ENCODE peak calls at places on chromosome 9, in five cellular contexts. E is stimulated activated CD4-positive, alpha-beta T cell treated with anti-CD3 and anti-CD28 coated beads, Interleukin-1b, Interleukin-23, amount 100 ng/mL, for 24 hours; L is fibroblast of lung; J is stomach; A is sciatic nerve. I is an unnamed sample.

GRCh38 chr9:89448381-89448780 is 49.5 kb downstream of the SEMA4D start:
- DNase-seq in A (no peak), J (no peak), L (no peak), E (no peak), I (no peak)

GRCh38 chr9:91122755-91123154 is 239.0 kb downstream of the AUH start:
- DNase-seq in E (no peak), A (no peak), L (no peak), J (no peak), I (no peak)

GRCh38 chr9:87793292-87793691 is 67.4 kb downstream of the CTSL start:
- DNase-seq in L (peak; percentile 83), J (no peak), E (no peak), A (no peak), I (no peak)

GRCh38 chr9:22103650-22104575 is 94.8 kb upstream of the CDKN2B start:
- DNase-seq in E (no peak), L (peak; percentile 95), A (no peak), J (no peak), I (no peak)

GRCh38 chr9:131810351-131811170 is 70.7 kb upstream of the RAPGEF1 start:
- DNase-seq in J (no peak), E (no peak), L (no peak), A (no peak), I (no peak)

GRCh38 chr9:69411246-69411645 is 86.2 kb downstream of the ENTREP1 start:
- DNase-seq in A (no peak), L (no peak), J (no peak), E (no peak), I (no peak)

GRCh38 chr9:20512636-20513035 is 109.7 kb downstream of the MLLT3 start:
- DNase-seq in E (no peak), A (no peak), L (peak; percentile 36), J (no peak), I (no peak)

GRCh38 chr9:122261469-122261881 is 3.2 kb downstream of the RBM18 start:
- DNase-seq in L (peak; percentile 42), A (peak; percentile 79), E (no peak), J (peak; percentile 91), I (no peak)

GRCh38 chr9:22446950-22447606 is 454 bp downstream of the DMRTA1 start:
- DNase-seq in A (peak; percentile 63), E (no peak), L (peak; percentile 58), J (peak; percentile 69), I (no peak)

GRCh38 chr9:33450747-33451146 is 3.4 kb upstream of the AQP3 start:
- DNase-seq in E (no peak), J (no peak), A (no peak), L (no peak), I (no peak)

GRCh38 chr9:81776834-81777233 is 87.5 kb upstream of the TLE1 start:
- DNase-seq in E (no peak), A (no peak), J (peak; percentile 36), L (no peak), I (no peak)

GRCh38 chr9:131282688-131283422 is 6.5 kb upstream of the FAM78A start:
- DNase-seq in A (no peak), L (peak; percentile 32), J (no peak), E (no peak), I (no peak)

GRCh38 chr9:95508242-95508967 is 8.4 kb downstream of the PTCH1 start:
- DNase-seq in E (no peak), L (peak; percentile 40), A (no peak), J (no peak), I (no peak)

GRCh38 chr9:98521141-98521540 is 187.6 kb downstream of the GABBR2 start:
- DNase-seq in E (no peak), L (peak; percentile 90), J (no peak), A (no peak), I (no peak)

GRCh38 chr9:113309204-113309813 is 6.1 kb upstream of the RNF183 start:
- DNase-seq in J (peak; percentile 28), A (no peak), L (peak; percentile 23), E (no peak), I (no peak)

GRCh38 chr9:124054671-124055212 is 43.2 kb downstream of the LHX2 start:
- DNase-seq in E (no peak), L (peak; percentile 99), A (no peak), J (no peak), I (peak; percentile 74)

GRCh38 chr9:35277649-35278359 is 116.0 kb downstream of the UNC13B start:
- DNase-seq in L (peak; percentile 90), E (no peak), J (no peak), A (no peak), I (no peak)

GRCh38 chr9:108743901-108744371 is 111.8 kb downstream of the ACTL7B start:
- DNase-seq in J (no peak), L (peak; percentile 8), E (no peak), A (no peak), I (no peak)

GRCh38 chr9:36874921-36875320 is 159.1 kb downstream of the PAX5 start:
- DNase-seq in A (no peak), L (peak; percentile 48), E (no peak), J (no peak), I (no peak)

GRCh38 chr9:28801144-28801799 is 1228.0 kb upstream of the C9orf72 start:
- DNase-seq in J (no peak), A (no peak), E (no peak), L (peak; percentile 38), I (no peak)

GRCh38 chr9:138077898-138078540 is 200.4 kb downstream of the CACNA1B start:
- DNase-seq in L (no peak), E (no peak), A (peak; percentile 22), J (peak; percentile 23), I (no peak)

GRCh38 chr9:78669591-78669990 is 372.7 kb downstream of the PSAT1 start:
- DNase-seq in A (no peak), J (no peak), E (no peak), L (peak; percentile 54), I (no peak)

GRCh38 chr9:79201641-79202040 is 370.1 kb upstream of the TLE4 start:
- DNase-seq in E (no peak), L (no peak), A (no peak), J (no peak), I (no peak)

GRCh38 chr9:19028835-19029451 is 4.1 kb downstream of the SAXO1 start:
- DNase-seq in L (peak; percentile 54), J (peak; percentile 41), E (no peak), A (no peak), I (no peak)

GRCh38 chr9:84173961-84174360 is 166.6 kb downstream of the SLC28A3 start:
- DNase-seq in E (no peak), A (no peak), L (no peak), J (no peak), I (no peak)

GRCh38 chr9:96293481-96293880 is 8.5 kb downstream of the HSD17B3 start:
- DNase-seq in A (no peak), L (peak; percentile 27), E (no peak), J (no peak), I (no peak)

GRCh38 chr9:125829743-125830142 is 82.6 kb downstream of the PBX3 start:
- DNase-seq in L (peak; percentile 19), A (no peak), J (peak; percentile 35), E (no peak), I (no peak)

GRCh38 chr9:20197976-20198685 is 409.3 kb upstream of the SLC24A2 start:
- DNase-seq in A (no peak), J (no peak), E (no peak), L (peak; percentile 20), I (no peak)

GRCh38 chr9:115524467-115525059 is 406.6 kb upstream of the TNC start:
- DNase-seq in L (peak; percentile 73), A (no peak), E (no peak), J (no peak), I (no peak)